ENCODE peak calls at places on chromosome 3, in eight cellular contexts. N, D, I, Q, X, S, H and K are unnamed samples.

GRCh38 chr3:164730810-164731209 is 347.5 kb downstream of the SI start:
- DNase-seq in D (no peak), N (no peak), H (no peak), S (no peak), Q (no peak), I (no peak), X (no peak), K (no peak)

GRCh38 chr3:195062866-195063540 is 208.0 kb downstream of the XXYLT1 start:
- DNase-seq in S (no peak), Q (no peak), N (no peak), X (no peak), H (no peak), I (no peak), D (no peak), K (no peak)

GRCh38 chr3:170690133-170690981 is 104.5 kb upstream of the SLC7A14 start:
- DNase-seq in N (peak), X (peak), H (no peak), Q (peak), I (peak), S (peak), D (peak), K (peak)

GRCh38 chr3:14371573-14372474 is 30.6 kb upstream of the SLC6A6 start:
- DNase-seq in Q (peak), H (peak), I (peak), S (peak), D (peak), X (no peak), N (no peak), K (peak)

GRCh38 chr3:126358038-126358815 is 1.0 kb upstream of the KLF15 start:
- DNase-seq in S (no peak), N (no peak), Q (no peak), H (no peak), I (peak), D (no peak), X (no peak), K (no peak)

GRCh38 chr3:62376187-62376720 is 2.9 kb upstream of the FEZF2 start:
- DNase-seq in I (peak), X (no peak), D (no peak), N (no peak), S (no peak), Q (no peak), H (no peak), K (no peak)

GRCh38 chr3:23760325-23760724 is 45.4 kb upstream of the UBE2E1 start:
- DNase-seq in N (no peak), D (no peak), X (peak), I (no peak), H (no peak), Q (no peak), S (no peak), K (no peak)

GRCh38 chr3:46860381-46861292 is 2.6 kb downstream of the MYL3 start:
- DNase-seq in D (peak), Q (no peak), X (peak), H (no peak), N (no peak), S (peak), I (peak), K (no peak)

GRCh38 chr3:105195260-105195659 is 171.4 kb upstream of the ALCAM start:
- DNase-seq in D (no peak), I (no peak), N (no peak), Q (no peak), S (peak), H (no peak), X (no peak), K (no peak)